ENCODE peak calls at places on chromosomes 16 and 17, in nine cellular contexts. O is T-helper 2 cell; C is NCI-H446 treated with DMSO at 0.1 percent for 48 hours; V is hepatocyte; J is foreskin keratinocyte; U is Peyer's patch; Z is GM13976; Q is stimulated activated CD4-positive, alpha-beta T cell treated with anti-CD3 and anti-CD28 coated beads, Interleukin-1b, Interleukin-23, amount 100 ng/mL, for 1 hour; Y is activated CD8-positive, alpha-beta memory T cell treated with anti-CD3 and anti-CD28 coated beads, Interleukin-2, amount 50 U/mL, for 4 hours. F is an unnamed sample.

GRCh38 chr17:957856-958421 is 21.6 kb downstream of the NXN start:
- DNase-seq in O (no peak), C (no peak), V (no peak), J (no peak), U (no peak), Z (no peak), Q (no peak), Y (no peak), F (no peak)

GRCh38 chr16:68005786-68006286 is 6.6 kb upstream of the DPEP2 start:
- DNase-seq in O (no peak), C (no peak), V (no peak), J (peak; percentile 85), U (peak; percentile 88), Z (no peak), Q (no peak), Y (peak; percentile 36), F (no peak)

GRCh38 chr17:73384926-73385325 is 73.1 kb upstream of the CDC42EP4 start:
- DNase-seq in O (no peak), C (no peak), V (no peak), J (no peak), U (no peak), Z (no peak), Q (no peak), Y (no peak), F (no peak)

GRCh38 chr16:50603206-50604064 is 55.2 kb downstream of the NKD1 start:
- DNase-seq in O (no peak), C (no peak), V (peak; percentile 54), J (peak; percentile 30), U (no peak), Z (no peak), Q (no peak), Y (no peak), F (no peak)

GRCh38 chr17:80637286-80637703 is 92.7 kb downstream of the RPTOR start:
- DNase-seq in O (no peak), C (no peak), V (peak; percentile 26), J (no peak), U (no peak), Z (no peak), Q (no peak), Y (no peak), F (no peak)

GRCh38 chr16:81792828-81793227 is 13.7 kb downstream of the PLCG2 start:
- DNase-seq in O (no peak), C (no peak), V (no peak), J (no peak), U (no peak), Z (no peak), Q (no peak), Y (no peak), F (no peak)

GRCh38 chr16:85205747-85206471 is 93.6 kb upstream of the CIBAR2 start:
- DNase-seq in O (no peak), C (no peak), V (peak; percentile 54), J (peak; percentile 42), U (peak; percentile 64), Z (no peak), Q (no peak), Y (no peak), F (no peak)

GRCh38 chr16:23786964-23787571 is 32.2 kb downstream of the CHP2 start:
- DNase-seq in O (no peak), C (no peak), V (no peak), J (no peak), U (no peak), Z (no peak), Q (no peak), Y (no peak), F (no peak)

GRCh38 chr16:23148513-23149266 is 562 bp downstream of the USP31 start:
- DNase-seq in O (peak; percentile 40), C (no peak), V (peak; percentile 71), J (peak; percentile 53), U (peak; percentile 85), Z (peak; percentile 67), Q (peak; percentile 10), Y (peak; percentile 60), F (peak; percentile 77)

GRCh38 chr17:28174352-28175046 is 132.0 kb downstream of the NLK start:
- DNase-seq in O (no peak), C (no peak), V (no peak), J (peak; percentile 34), U (no peak), Z (peak; percentile 36), Q (no peak), Y (peak; percentile 24), F (no peak)

GRCh38 chr16:25366078-25366477 is 108.4 kb upstream of the ZKSCAN2 start:
- DNase-seq in O (no peak), C (no peak), V (no peak), J (no peak), U (no peak), Z (no peak), Q (no peak), Y (no peak), F (no peak)

GRCh38 chr17:45850011-45850410 is 5.3 kb downstream of the SPPL2C start:
- DNase-seq in O (no peak), C (no peak), V (no peak), J (no peak), U (no peak), Z (no peak), Q (no peak), Y (no peak), F (no peak)

GRCh38 chr16:50671644-50672260 is 9.4 kb downstream of the SNX20 start:
- DNase-seq in O (peak; percentile 28), C (no peak), V (no peak), J (peak; percentile 34), U (no peak), Z (peak; percentile 58), Q (no peak), Y (no peak), F (peak; percentile 41)

GRCh38 chr16:86133847-86134375 is 234.9 kb downstream of the IRF8 start:
- DNase-seq in O (no peak), C (no peak), V (no peak), J (no peak), U (no peak), Z (peak; percentile 20), Q (no peak), Y (no peak), F (no peak)

GRCh38 chr16:65083181-65083845 is 38.5 kb downstream of the CDH11 start:
- DNase-seq in O (no peak), C (no peak), V (no peak), J (peak; percentile 79), U (no peak), Z (no peak), Q (no peak), Y (no peak), F (no peak)

GRCh38 chr17:31493656-31494155 is 102.2 kb downstream of the RAB11FIP4 start:
- DNase-seq in O (no peak), C (no peak), V (no peak), J (no peak), U (no peak), Z (no peak), Q (no peak), Y (no peak), F (peak; percentile 57)

GRCh38 chr17:69572747-69573146 is 158.2 kb downstream of the MAP2K6 start:
- DNase-seq in O (no peak), C (no peak), V (no peak), J (no peak), U (no peak), Z (no peak), Q (no peak), Y (no peak), F (no peak)

GRCh38 chr17:52106638-52107261 is 51.8 kb downstream of the CA10 start:
- DNase-seq in O (peak; percentile 15), C (peak; percentile 52), V (peak; percentile 75), J (peak; percentile 29), U (peak; percentile 58), Z (peak; percentile 46), Q (no peak), Y (no peak), F (peak; percentile 48)

GRCh38 chr17:16516594-16517018 is 24.6 kb upstream of the LRRC75A start:
- DNase-seq in O (no peak), C (no peak), V (peak; percentile 68), J (peak; percentile 28), U (peak; percentile 40), Z (no peak), Q (no peak), Y (no peak), F (no peak)

GRCh38 chr16:719815-720506 is 985 bp upstream of the ANTKMT start:
- DNase-seq in O (no peak), C (peak; percentile 20), V (no peak), J (peak; percentile 56), U (no peak), Z (no peak), Q (no peak), Y (no peak), F (peak; percentile 43)

GRCh38 chr17:6421700-6422604 is 13.0 kb downstream of the AIPL1 start:
- DNase-seq in O (peak; percentile 54), C (no peak), V (peak; percentile 88), J (peak; percentile 61), U (peak; percentile 89), Z (peak; percentile 88), Q (peak; percentile 35), Y (peak; percentile 70), F (peak; percentile 80)

GRCh38 chr16:89491238-89491869 is 993 bp upstream of the ANKRD11 start:
- DNase-seq in O (no peak), C (no peak), V (no peak), J (no peak), U (no peak), Z (peak; percentile 30), Q (no peak), Y (no peak), F (no peak)

GRCh38 chr17:67606471-67606870 is 111.3 kb upstream of the NOL11 start:
- DNase-seq in O (no peak), C (no peak), V (no peak), J (no peak), U (peak; percentile 50), Z (no peak), Q (no peak), Y (no peak), F (peak; percentile 38)

GRCh38 chr16:75660726-75661302 is 13.2 kb downstream of the TERF2IP start:
- DNase-seq in O (no peak), C (no peak), V (no peak), J (no peak), U (no peak), Z (no peak), Q (no peak), Y (no peak), F (no peak)

GRCh38 chr17:46060461-46060860 is 61.4 kb downstream of the STH start:
- DNase-seq in O (no peak), C (no peak), V (no peak), J (no peak), U (no peak), Z (no peak), Q (no peak), Y (no peak), F (no peak)

GRCh38 chr16:85174871-85175723 is 62.8 kb upstream of the CIBAR2 start:
- DNase-seq in O (no peak), C (no peak), V (no peak), J (no peak), U (no peak), Z (no peak), Q (no peak), Y (no peak), F (no peak)

GRCh38 chr17:12627177-12627629 is 38.5 kb upstream of the MYOCD start:
- DNase-seq in O (no peak), C (no peak), V (peak; percentile 77), J (peak; percentile 85), U (no peak), Z (no peak), Q (no peak), Y (no peak), F (no peak)

GRCh38 chr17:8117980-8118768 is at the start of gene ALOXE3:
- DNase-seq in O (no peak), C (no peak), V (peak; percentile 87), J (peak; percentile 98), U (peak; percentile 80), Z (peak; percentile 39), Q (no peak), Y (peak; percentile 31), F (peak; percentile 36)

GRCh38 chr17:19768046-19768782 is 20.1 kb upstream of the ALDH3A1 start:
- DNase-seq in O (no peak), C (no peak), V (no peak), J (no peak), U (no peak), Z (peak; percentile 58), Q (no peak), Y (no peak), F (no peak)

GRCh38 chr17:44781553-44782348 is 23.0 kb downstream of the ADAM11 start:
- DNase-seq in O (no peak), C (no peak), V (no peak), J (no peak), U (no peak), Z (no peak), Q (no peak), Y (no peak), F (no peak)

GRCh38 chr17:48333034-48333491 is 97.0 kb downstream of the SKAP1 start:
- DNase-seq in O (no peak), C (no peak), V (no peak), J (peak; percentile 33), U (no peak), Z (no peak), Q (no peak), Y (no peak), F (no peak)